ENCODE peak calls at places on chromosomes 13 and 19, in six cellular contexts. D, N, Y, E, R and Z are unnamed samples. For H3K36me3, the result is how much of the 10 kb centered on the place peaks cover.

GRCh38 chr13:73440296-73440895 is 381.6 kb downstream of the KLF5 start:
- DNase-seq in D (no peak), N (no peak), R (no peak), Y (no peak), E (no peak), Z (no peak)

GRCh38 chr19:3055741-3056453 is 6.4 kb downstream of the TLE5 start:
- DNase-seq in N (no peak), E (no peak), Y (peak), D (peak), R (no peak), Z (peak)

GRCh38 chr19:48342841-48343540 is 17.6 kb downstream of the EMP3 start:
- DNase-seq in Y (no peak), D (no peak), R (no peak), N (no peak), E (no peak), Z (no peak)

GRCh38 chr19:5563941-5564612 is 3.7 kb downstream of the TINCR start:
- DNase-seq in E (no peak), R (peak), D (no peak), N (no peak), Y (no peak), Z (no peak)

GRCh38 chr19:10230904-10231623 is at the start of gene S1PR2:
- DNase-seq in Y (peak), N (peak), D (peak), R (peak), E (peak), Z (peak)

GRCh38 chr19:8321067-8321759 is at the start of the genes NDUFA7 and RPS28:
- DNase-seq in N (peak), R (peak), D (peak), E (peak), Y (peak), Z (peak)

GRCh38 chr13:47337781-47338507 is 441.1 kb upstream of the HTR2A start:
- DNase-seq in Y (no peak), D (no peak), N (no peak), R (no peak), E (no peak), Z (no peak)

GRCh38 chr13:111325941-111326620 is 5.6 kb downstream of the TEX29 start:
- DNase-seq in Y (no peak), E (no peak), D (no peak), R (no peak), N (no peak), Z (peak)

GRCh38 chr13:49681837-49682236 is 9.4 kb downstream of the EBPL start:
- DNase-seq in N (no peak), R (no peak), D (no peak), Y (no peak), E (no peak), Z (no peak)

GRCh38 chr13:41533676-41534075 is 76.3 kb downstream of the RGCC start:
- DNase-seq in E (no peak), Y (peak), N (no peak), R (no peak), D (no peak), Z (no peak)

GRCh38 chr13:51666316-51666715 is 82.1 kb downstream of the WDFY2 start:
- DNase-seq in N (no peak), D (no peak), E (no peak), Y (no peak), R (no peak), Z (no peak)

GRCh38 chr19:5804516-5805464 is at the start of gene NRTN:
- DNase-seq in E (no peak), R (peak), N (no peak), D (no peak), Y (no peak), Z (peak)

GRCh38 chr13:28557725-28558124 is 62.8 kb upstream of the FLT1 start:
- DNase-seq in D (no peak), Y (no peak), R (no peak), N (no peak), E (no peak), Z (no peak)

GRCh38 chr13:110338441-110339101 is 31.5 kb downstream of the COL4A2 start:
- DNase-seq in D (no peak), N (peak), R (no peak), E (no peak), Y (no peak), Z (no peak)

GRCh38 chr19:43777163-43777700 is 3.5 kb downstream of the KCNN4 start:
- DNase-seq in Y (no peak), R (no peak), E (peak), D (no peak), N (no peak), Z (no peak)

GRCh38 chr19:50822661-50823208 is 852 bp downstream of the KLK1 start:
- DNase-seq in E (no peak), R (no peak), N (no peak), Y (no peak), D (no peak), Z (peak)

GRCh38 chr19:49335071-49335783 is at the start of gene CD37:
- DNase-seq in N (no peak), R (peak), Y (no peak), D (peak), E (peak), Z (peak)

GRCh38 chr13:20191311-20191901 is 1.3 kb downstream of the GJB2 start:
- DNase-seq in N (no peak), E (no peak), D (no peak), Y (peak), R (no peak), Z (peak)

GRCh38 chr13:77176350-77176749 is 149.4 kb upstream of the FBXL3 start:
- DNase-seq in R (no peak), Y (no peak), E (no peak), D (no peak), N (no peak), Z (no peak)

GRCh38 chr13:32415019-32415418 is 12.9 kb downstream of the N4BP2L1 start:
- DNase-seq in R (peak), N (no peak), D (no peak), E (peak), Y (no peak), Z (no peak)

GRCh38 chr13:79403113-79403512 is 2.9 kb downstream of the RBM26 start:
- DNase-seq in D (no peak), R (no peak), Y (no peak), N (no peak), E (no peak), Z (no peak)

GRCh38 chr19:47663911-47664771 is 49.1 kb upstream of the EHD2 start:
- DNase-seq in Y (peak), D (peak), N (peak), E (no peak), R (no peak), Z (peak)

GRCh38 chr19:30857966-30858490 is 485.8 kb downstream of the ZNF536 start:
- DNase-seq in R (no peak), E (peak), Y (no peak), N (no peak), D (no peak), Z (no peak)

GRCh38 chr13:45374917-45375316 is 33.9 kb upstream of the TPT1 start:
- DNase-seq in D (no peak), N (no peak), R (no peak), E (no peak), Y (no peak), Z (no peak)

GRCh38 chr13:77584111-77584510 is 48.6 kb downstream of the SCEL start:
- DNase-seq in R (no peak), D (no peak), Y (no peak), N (no peak), E (no peak), Z (no peak)

GRCh38 chr13:33846306-33847062 is 28.5 kb downstream of the RFC3 start:
- DNase-seq in N (no peak), R (no peak), E (no peak), D (no peak), Y (no peak), Z (no peak)

GRCh38 chr13:31891472-31891871 is 140.1 kb upstream of the FRY start:
- DNase-seq in Y (no peak), R (no peak), D (no peak), N (no peak), E (no peak), Z (no peak)

GRCh38 chr19:48445256-48445605 is 552 bp upstream of the GRWD1 start:
- DNase-seq in N (peak), R (peak), E (no peak), D (no peak), Y (no peak), Z (no peak)

GRCh38 chr13:43879323-43880181 is at the start of the genes CCDC122 and LACC1:
- DNase-seq in E (peak), D (peak), R (peak), N (peak), Y (peak), Z (peak)

GRCh38 chr13:79307866-79308298 is 98.2 kb downstream of the RBM26 start:
- DNase-seq in R (no peak), Y (no peak), E (no peak), N (no peak), D (no peak), Z (no peak)

GRCh38 chr13:44930280-44930679 is 59.0 kb downstream of the NUFIP1 start:
- DNase-seq in E (no peak), R (no peak), Y (no peak), N (no peak), D (no peak), Z (no peak)

GRCh38 chr19:18543814-18544475 is 572 bp upstream of the FKBP8 start:
- DNase-seq in D (peak), R (peak), Y (no peak), N (peak), E (peak), Z (peak)

GRCh38 chr19:4320419-4320818 is 16.0 kb downstream of the FSD1 start:
- DNase-seq in R (no peak), D (no peak), Y (no peak), E (no peak), N (no peak), Z (no peak)

GRCh38 chr19:19259741-19260140 is 13.4 kb downstream of the TM6SF2 start:
- DNase-seq in E (no peak), D (no peak), Y (no peak), N (no peak), R (peak), Z (no peak)

GRCh38 chr13:34748078-34748477 is 194.0 kb upstream of the NBEA start:
- DNase-seq in R (no peak), E (no peak), D (peak), N (peak), Y (no peak), Z (no peak)

GRCh38 chr19:44232867-44233266 is 20.5 kb downstream of the ZNF227 start:
- DNase-seq in D (no peak), Y (no peak), R (no peak), E (no peak), N (no peak), Z (no peak)

GRCh38 chr13:76968041-76968440 is 19.7 kb downstream of the ACOD1 start:
- DNase-seq in D (no peak), R (no peak), Y (no peak), N (no peak), E (no peak), Z (no peak)

GRCh38 chr13:73793361-73793760 is 340.8 kb downstream of the KLF12 start:
- DNase-seq in D (no peak), N (no peak), E (no peak), Y (no peak), R (no peak), Z (no peak)

GRCh38 chr13:23718916-23719470 is 148.8 kb downstream of the TNFRSF19 start:
- DNase-seq in E (no peak), N (no peak), R (no peak), Y (no peak), D (no peak), Z (no peak)

GRCh38 chr19:41325947-41326706 is 16.2 kb downstream of the CCDC97 start:
- DNase-seq in R (no peak), E (no peak), D (no peak), N (peak), Y (no peak), Z (no peak)

GRCh38 chr19:41328818-41329220 is 18.8 kb downstream of the CCDC97 start:
- DNase-seq in R (no peak), Y (no peak), N (no peak), D (no peak), E (no peak), Z (no peak)

GRCh38 chr19:41327076-41327475 is 17.1 kb downstream of the CCDC97 start:
- DNase-seq in N (no peak), Y (no peak), R (no peak), E (no peak), D (no peak), Z (no peak)

GRCh38 chr19:41328157-41328817 is 18.3 kb downstream of the CCDC97 start:
- DNase-seq in D (no peak), N (no peak), Y (no peak), R (no peak), E (peak), Z (no peak)

DNA sequence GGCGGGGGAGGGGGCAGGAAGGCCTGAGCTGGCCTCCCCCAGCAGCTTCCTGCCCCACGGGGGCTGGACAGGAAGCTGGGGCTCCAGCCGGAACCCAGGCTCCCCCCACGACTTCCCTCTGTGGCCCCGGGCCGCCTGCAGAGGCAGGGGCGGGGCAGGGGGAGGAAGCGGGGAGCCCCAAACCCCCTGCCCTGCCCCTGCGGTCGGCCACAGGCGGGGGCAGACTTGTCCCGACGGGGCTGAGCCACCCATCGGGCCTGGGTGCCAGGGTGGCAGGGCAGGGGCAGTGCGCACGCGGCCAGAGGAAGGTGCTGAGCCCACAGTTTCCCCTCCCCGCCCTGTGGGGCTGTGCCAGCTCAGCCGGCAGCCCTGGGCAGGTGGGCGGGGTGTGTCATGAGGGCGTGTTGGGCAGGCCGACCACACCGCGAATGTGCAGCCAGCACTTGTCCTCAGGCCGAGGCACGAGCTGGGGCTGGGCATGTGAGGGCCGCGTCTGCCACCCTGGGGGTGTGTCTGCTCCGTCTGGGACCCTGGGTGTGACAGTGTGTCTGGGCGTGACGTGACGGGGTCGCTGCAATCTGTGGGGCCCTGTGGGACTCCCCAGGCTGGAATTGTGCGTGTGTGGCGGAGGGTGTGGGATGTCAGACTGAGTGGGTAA is 17.7 kb downstream of the CCDC97 start:
- DNase-seq in E (peak), D (peak), Y (peak), N (peak), R (peak), Z (peak)
- H3K36me3 ChIP-seq in E (under half), D (under half), Y (under half), N (under half), R (under half), Z (under half)

GRCh38 chr19:29093553-29093908 is 119.4 kb downstream of the UQCRFS1 start:
- DNase-seq in D (no peak), Y (peak), N (no peak), R (no peak), E (no peak), Z (no peak)
- H3K36me3 ChIP-seq in D (under half), Y (under half), N (under half), R (under half), E (under half), Z (under half)

GRCh38 chr19:56094449-56094848 is 26.6 kb downstream of the ZNF787 start:
- DNase-seq in E (no peak), Y (no peak), N (no peak), D (no peak), R (no peak), Z (peak)
- H3K36me3 ChIP-seq in E (under half), Y (under half), N (under half), D (under half), R (under half), Z (under half)

GRCh38 chr19:55679343-55680257 is 4.6 kb downstream of the EPN1 start:
- DNase-seq in D (peak), E (no peak), N (no peak), R (no peak), Y (no peak), Z (peak)

GRCh38 chr19:55677572-55678028 is 2.6 kb downstream of the EPN1 start:
- DNase-seq in E (no peak), Y (no peak), N (no peak), D (peak), R (no peak), Z (peak)

GRCh38 chr19:55676889-55677505 is 2.0 kb downstream of the EPN1 start:
- DNase-seq in Y (no peak), R (peak), E (no peak), D (no peak), N (no peak), Z (peak)

GRCh38 chr19:55676384-55676783 is 1.4 kb downstream of the EPN1 start:
- DNase-seq in E (no peak), R (peak), D (no peak), Y (no peak), N (no peak), Z (no peak)

DNA sequence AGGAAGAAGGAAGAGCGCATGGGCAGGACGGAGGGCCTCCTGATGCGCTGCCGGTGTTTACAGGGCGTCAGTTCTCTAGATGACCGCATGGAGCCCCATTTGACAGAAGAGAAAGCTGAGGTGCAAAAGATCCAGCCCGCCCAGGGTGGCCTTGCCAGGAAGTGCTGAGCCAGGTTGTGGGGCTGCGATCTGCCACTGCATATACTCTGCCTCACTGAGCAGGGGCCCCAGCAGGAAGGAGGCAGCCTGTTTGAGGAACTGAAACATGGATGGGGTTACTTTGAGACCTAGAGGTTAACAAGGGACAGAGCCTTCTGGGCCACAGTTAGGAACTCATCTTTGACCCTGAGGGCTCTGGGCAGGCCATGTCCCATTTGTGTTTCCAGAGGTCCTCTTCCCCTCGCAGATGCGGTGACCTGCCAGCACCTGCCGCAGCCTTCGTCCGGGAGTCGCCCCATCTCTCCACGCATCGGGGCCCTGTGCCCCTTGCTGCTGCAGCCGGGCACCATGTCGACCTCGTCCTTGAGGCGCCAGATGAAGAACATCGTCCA is 3.2 kb downstream of the EPN1 start:
- DNase-seq in D (peak), R (peak), N (peak), E (no peak), Y (no peak), Z (peak)
- H3K36me3 ChIP-seq in D (half or more), R (under half), N (under half), E (half or more), Y (under half), Z (under half)

DNA sequence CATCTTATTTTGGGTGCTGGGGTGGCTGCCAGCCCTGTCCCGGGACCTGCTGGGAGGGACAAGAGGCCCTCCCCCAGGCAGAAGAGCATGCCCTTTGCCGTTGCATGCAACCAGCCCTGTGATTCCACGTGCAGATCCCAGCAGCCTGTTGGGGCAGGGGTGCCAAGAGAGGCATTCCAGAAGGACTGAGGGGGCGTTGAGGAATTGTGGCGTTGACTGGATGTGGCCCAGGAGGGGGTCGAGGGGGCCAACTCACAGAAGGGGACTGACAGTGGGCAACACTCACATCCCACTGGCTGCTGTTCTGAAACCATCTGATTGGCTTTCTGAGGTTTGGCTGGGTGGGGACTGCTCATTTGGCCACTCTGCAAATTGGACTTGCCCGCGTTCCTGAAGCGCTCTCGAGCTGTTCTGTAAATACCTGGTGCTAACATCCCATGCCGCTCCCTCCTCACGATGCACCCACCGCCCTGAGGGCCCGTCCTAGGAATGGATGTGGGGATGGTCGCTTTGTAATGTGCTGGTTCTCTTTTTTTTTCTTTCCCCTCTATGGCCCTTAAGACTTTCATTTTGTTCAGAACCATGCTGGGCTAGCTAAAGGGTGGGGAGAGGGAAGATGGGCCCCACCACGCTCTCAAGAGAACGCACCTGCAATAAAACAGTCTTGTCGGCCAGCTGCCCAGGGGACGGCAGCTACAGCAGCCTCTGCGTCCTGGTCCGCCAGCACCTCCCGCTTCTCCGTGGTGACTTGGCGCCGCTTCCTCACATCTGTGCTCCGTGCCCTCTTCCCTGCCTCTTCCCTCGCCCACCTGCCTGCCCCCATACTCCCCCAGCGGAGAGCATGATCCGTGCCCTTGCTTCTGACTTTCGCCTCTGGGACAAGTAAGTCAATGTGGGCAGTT is 8.6 kb downstream of the CALM3 start:
- DNase-seq in E (no peak), Y (no peak), R (no peak), D (peak), N (no peak), Z (peak)
- H3K36me3 ChIP-seq in E (half or more), Y (under half), R (under half), D (half or more), N (half or more), Z (under half)

DNA sequence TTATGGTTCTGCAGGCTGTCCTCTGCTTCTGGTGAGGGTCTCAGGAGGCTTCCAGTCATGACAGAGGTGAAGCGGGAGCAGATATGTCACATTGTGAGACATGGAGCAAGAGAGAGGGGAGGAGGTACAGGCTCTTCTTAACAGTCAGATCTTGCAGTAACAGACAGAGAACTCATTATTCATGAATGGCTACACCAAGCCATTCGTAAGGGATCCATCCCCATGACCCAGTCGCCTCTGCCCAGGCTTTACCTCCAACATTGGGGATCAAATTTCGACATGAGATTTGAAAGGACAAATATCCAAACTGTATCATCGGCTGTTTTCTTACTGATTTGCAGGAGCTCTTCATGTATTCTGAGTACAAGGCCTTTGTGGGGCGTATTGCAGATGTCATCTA is 21.7 kb downstream of the ZNF507 start:
- DNase-seq in Y (no peak), R (no peak), N (no peak), E (no peak), D (no peak), Z (no peak)
- H3K36me3 ChIP-seq in Y (under half), R (half or more), N (under half), E (half or more), D (under half), Z (under half)

DNA sequence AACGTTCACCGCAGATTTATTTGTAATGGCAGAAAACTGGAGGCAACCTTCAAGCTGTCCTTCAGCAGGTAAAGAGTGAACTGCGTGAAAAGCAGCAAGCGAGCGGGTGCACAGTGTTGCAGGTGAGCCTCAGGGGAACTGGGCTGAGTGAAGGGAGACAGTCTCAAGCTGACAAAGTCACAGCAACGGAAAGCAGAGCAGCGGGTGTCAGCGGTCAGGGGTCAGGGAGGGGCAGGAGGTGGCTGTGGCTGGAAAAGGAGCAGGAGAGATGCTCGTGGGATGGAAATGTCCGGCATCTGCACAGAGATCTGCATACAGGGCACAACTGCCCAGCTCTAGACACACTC is 8.5 kb upstream of the RASA3 start:
- DNase-seq in R (no peak), D (no peak), E (peak), N (no peak), Y (no peak), Z (peak)
- H3K36me3 ChIP-seq in R (under half), D (under half), E (under half), N (under half), Y (under half), Z (under half)